ENCODE peak calls at places on chromosomes 7 and 10, in eight cellular contexts. L, T, S, J, U, F, W and E are unnamed samples.

GRCh38 chr7:2003451-2003930 is 229.3 kb downstream of the MAD1L1 start:
- DNase-seq in L (no peak), T (peak), S (no peak), J (no peak), U (no peak), F (no peak), W (no peak), E (no peak)

GRCh38 chr10:23198610-23198939 is 6.5 kb downstream of the PTF1A start:
- DNase-seq in L (no peak), T (no peak), S (no peak), J (no peak), U (peak), F (no peak), W (no peak), E (peak)

GRCh38 chr10:3010819-3011422 is 56.4 kb upstream of the PFKP start:
- DNase-seq in L (no peak), T (no peak), S (peak), J (no peak), U (no peak), F (no peak), W (no peak), E (no peak)

GRCh38 chr7:12403287-12404181 is at the start of gene VWDE:
- DNase-seq in L (peak), T (peak), S (peak), J (peak), U (peak), F (peak), W (peak), E (peak)

GRCh38 chr7:137546671-137547070 is 203.1 kb upstream of the PTN start:
- DNase-seq in L (no peak), T (no peak), S (peak), J (no peak), U (no peak), F (peak), W (no peak), E (no peak)

GRCh38 chr10:109504401-109504800 is 418.9 kb downstream of the XPNPEP1 start:
- DNase-seq in L (no peak), T (no peak), S (no peak), J (no peak), U (no peak), F (no peak), W (no peak), E (no peak)

GRCh38 chr7:16462618-16463017 is 2.9 kb downstream of the SOSTDC1 start:
- DNase-seq in L (no peak), T (no peak), S (no peak), J (no peak), U (no peak), F (no peak), W (no peak), E (no peak)

GRCh38 chr7:18667466-18667865 is 171.9 kb downstream of the HDAC9 start:
- DNase-seq in L (no peak), T (no peak), S (peak), J (no peak), U (no peak), F (peak), W (no peak), E (no peak)

GRCh38 chr7:44375236-44375699 is 49.9 kb upstream of the CAMK2B start:
- DNase-seq in L (no peak), T (no peak), S (no peak), J (peak), U (no peak), F (no peak), W (peak), E (no peak)

GRCh38 chr7:96508371-96508770 is 186.5 kb upstream of the SLC25A13 start:
- DNase-seq in L (no peak), T (no peak), S (peak), J (peak), U (peak), F (no peak), W (no peak), E (no peak)

GRCh38 chr7:48244902-48245301 is 73.6 kb downstream of the ABCA13 start:
- DNase-seq in L (no peak), T (no peak), S (no peak), J (no peak), U (no peak), F (peak), W (no peak), E (no peak)

GRCh38 chr7:155224116-155224811 is 73.4 kb upstream of the INSIG1 start:
- DNase-seq in L (no peak), T (no peak), S (peak), J (peak), U (peak), F (no peak), W (no peak), E (no peak)

GRCh38 chr10:128843972-128844371 is 623.1 kb upstream of the MGMT start:
- DNase-seq in L (no peak), T (no peak), S (no peak), J (no peak), U (no peak), F (no peak), W (no peak), E (no peak)

GRCh38 chr10:130021373-130021950 is 57.4 kb upstream of the EBF3 start:
- DNase-seq in L (no peak), T (no peak), S (no peak), J (no peak), U (no peak), F (peak), W (no peak), E (no peak)

GRCh38 chr10:61837748-61838055 is 63.8 kb upstream of the ARID5B start:
- DNase-seq in L (no peak), T (no peak), S (no peak), J (no peak), U (no peak), F (no peak), W (no peak), E (no peak)

GRCh38 chr10:665579-666091 is 23.8 kb downstream of the DIP2C start:
- DNase-seq in L (no peak), T (no peak), S (no peak), J (no peak), U (no peak), F (no peak), W (no peak), E (no peak)

GRCh38 chr10:72328045-72328828 is 26.5 kb downstream of the DNAJB12 start:
- DNase-seq in L (no peak), T (no peak), S (peak), J (peak), U (peak), F (peak), W (peak), E (peak)

GRCh38 chr10:71694039-71694471 is 25.5 kb downstream of the C10orf105 start:
- DNase-seq in L (no peak), T (no peak), S (no peak), J (no peak), U (no peak), F (no peak), W (no peak), E (no peak)

GRCh38 chr7:24401628-24402593 is 117.9 kb downstream of the NPY start:
- DNase-seq in L (no peak), T (no peak), S (peak), J (no peak), U (peak), F (peak), W (no peak), E (no peak)

GRCh38 chr10:51937736-51938135 is 238.3 kb upstream of the CSTF2T start:
- DNase-seq in L (no peak), T (no peak), S (peak), J (no peak), U (no peak), F (peak), W (no peak), E (no peak)

GRCh38 chr7:90816511-90817142 is 220.5 kb downstream of the CDK14 start:
- DNase-seq in L (no peak), T (no peak), S (peak), J (no peak), U (no peak), F (peak), W (no peak), E (no peak)

GRCh38 chr10:12875100-12875499 is 126.4 kb downstream of the CCDC3 start:
- DNase-seq in L (no peak), T (no peak), S (no peak), J (no peak), U (no peak), F (peak), W (no peak), E (no peak)

GRCh38 chr10:102917314-102917961 is 656 bp upstream of the CNNM2 start:
- DNase-seq in L (peak), T (peak), S (peak), J (peak), U (peak), F (peak), W (peak), E (peak)

GRCh38 chr10:129365767-129366400 is 101.2 kb upstream of the MGMT start:
- DNase-seq in L (no peak), T (no peak), S (no peak), J (no peak), U (no peak), F (no peak), W (no peak), E (no peak)

GRCh38 chr10:44393051-44393630 is 8.2 kb upstream of the CXCL12 start:
- DNase-seq in L (no peak), T (no peak), S (no peak), J (no peak), U (no peak), F (no peak), W (no peak), E (no peak)

GRCh38 chr7:47314728-47315601 is 266.9 kb downstream of the TNS3 start:
- DNase-seq in L (no peak), T (no peak), S (no peak), J (no peak), U (no peak), F (peak), W (no peak), E (no peak)

GRCh38 chr7:99310004-99310403 is 15.7 kb upstream of the ARPC1A start:
- DNase-seq in L (no peak), T (no peak), S (no peak), J (no peak), U (no peak), F (no peak), W (no peak), E (no peak)